ENCODE peak calls at places on chromosomes 2 and 18, in nine cellular contexts. Z is thoracic aorta, R is neural progenitor cell, T is left lung, L is esophagus muscularis mucosa, F is skeletal muscle cell, C is heart right ventricle, H is H7, J is brain microvascular endothelial cell. Y is an unnamed sample.

GRCh38 chr2:174840436-174840835 is 76.2 kb upstream of the CHRNA1 start:
- DNase-seq in Z (no peak), R (no peak), T (no peak), L (no peak), F (peak), C (no peak), H (no peak), J (peak), Y (no peak)

GRCh38 chr2:240395896-240396622 is 39.4 kb upstream of the GPC1 start:
- DNase-seq in Z (no peak), R (no peak), T (no peak), L (no peak), F (no peak), C (no peak), H (no peak), J (no peak), Y (no peak)

GRCh38 chr2:201971516-201972228 is 62.0 kb upstream of the FZD7 start:
- DNase-seq in Z (no peak), R (no peak), T (no peak), L (no peak), F (peak), C (no peak), H (no peak), J (no peak), Y (no peak)

GRCh38 chr2:73920577-73921545 is 5.8 kb upstream of the DGUOK start:
- DNase-seq in Z (no peak), R (peak), T (no peak), L (no peak), F (no peak), C (no peak), H (peak), J (no peak), Y (no peak)

GRCh38 chr2:102301867-102302362 is 9.4 kb upstream of the IL1RL1 start:
- DNase-seq in Z (no peak), R (peak), T (no peak), L (no peak), F (no peak), C (peak), H (peak), J (no peak), Y (no peak)

GRCh38 chr2:69305712-69306611 is 81.1 kb downstream of the GFPT1 start:
- DNase-seq in Z (no peak), R (peak), T (no peak), L (no peak), F (no peak), C (peak), H (peak), J (no peak), Y (no peak)

GRCh38 chr2:118371500-118371899 is 283.2 kb downstream of the INSIG2 start:
- DNase-seq in Z (no peak), R (peak), T (no peak), L (no peak), F (no peak), C (no peak), H (peak), J (peak), Y (no peak)

GRCh38 chr2:55142518-55142917 is 89.6 kb downstream of the CLHC1 start:
- DNase-seq in Z (no peak), R (no peak), T (no peak), L (no peak), F (no peak), C (no peak), H (no peak), J (no peak), Y (no peak)

GRCh38 chr18:54880706-54881105 is 52.4 kb downstream of the RAB27B start:
- DNase-seq in Z (no peak), R (no peak), T (no peak), L (no peak), F (peak), C (no peak), H (no peak), J (peak), Y (no peak)

GRCh38 chr2:189629553-189630453 is 31.5 kb upstream of the ASNSD1 start:
- DNase-seq in Z (no peak), R (no peak), T (no peak), L (no peak), F (no peak), C (no peak), H (no peak), J (no peak), Y (no peak)

GRCh38 chr2:189685540-189686229 is 11.2 kb downstream of the ANKAR start:
- DNase-seq in Z (no peak), R (no peak), T (no peak), L (no peak), F (peak), C (no peak), H (peak), J (peak), Y (no peak)

GRCh38 chr2:160075171-160075570 is 12.8 kb upstream of the PLA2R1 start:
- DNase-seq in Z (peak), R (no peak), T (no peak), L (no peak), F (peak), C (no peak), H (no peak), J (peak), Y (peak)

GRCh38 chr2:216083464-216084279 is 2.0 kb downstream of the TMEM169 start:
- DNase-seq in Z (no peak), R (peak), T (no peak), L (no peak), F (peak), C (no peak), H (peak), J (peak), Y (no peak)

GRCh38 chr18:8167036-8167435 is 442.2 kb upstream of the RAB12 start:
- DNase-seq in Z (no peak), R (no peak), T (no peak), L (no peak), F (no peak), C (no peak), H (no peak), J (no peak), Y (no peak)

GRCh38 chr2:3035385-3036050 is 342.1 kb downstream of the EIPR1 start:
- DNase-seq in Z (no peak), R (no peak), T (no peak), L (peak), F (no peak), C (no peak), H (peak), J (no peak), Y (no peak)

GRCh38 chr2:238290715-238291549 is 2.5 kb upstream of the PER2 start:
- DNase-seq in Z (no peak), R (no peak), T (no peak), L (no peak), F (no peak), C (no peak), H (no peak), J (no peak), Y (no peak)

GRCh38 chr2:109380502-109381326 is 233.1 kb downstream of the SEPTIN10 start:
- DNase-seq in Z (no peak), R (no peak), T (peak), L (no peak), F (peak), C (no peak), H (peak), J (no peak), Y (no peak)

GRCh38 chr2:64463784-64464183 is 9.8 kb downstream of the LGALSL start:
- DNase-seq in Z (no peak), R (no peak), T (no peak), L (no peak), F (peak), C (no peak), H (no peak), J (peak), Y (no peak)

GRCh38 chr2:214014551-214015230 is 396.2 kb upstream of the VWC2L start:
- DNase-seq in Z (no peak), R (no peak), T (no peak), L (no peak), F (no peak), C (no peak), H (no peak), J (no peak), Y (no peak)

GRCh38 chr2:35973132-35973736 is 382.3 kb upstream of the CRIM1 start:
- DNase-seq in Z (no peak), R (peak), T (no peak), L (no peak), F (no peak), C (no peak), H (peak), J (peak), Y (no peak)

GRCh38 chr18:33579147-33579867 is 1.3 kb downstream of the ASXL3 start:
- DNase-seq in Z (no peak), R (peak), T (no peak), L (no peak), F (no peak), C (no peak), H (no peak), J (no peak), Y (no peak)

GRCh38 chr2:47119001-47119400 is 36.1 kb downstream of the STPG4 start:
- DNase-seq in Z (no peak), R (no peak), T (no peak), L (peak), F (peak), C (no peak), H (no peak), J (peak), Y (no peak)

GRCh38 chr2:207337234-207338219 is 171.8 kb upstream of the KLF7 start:
- DNase-seq in Z (no peak), R (no peak), T (no peak), L (no peak), F (no peak), C (no peak), H (no peak), J (peak), Y (no peak)

GRCh38 chr2:46029332-46029811 is 267.8 kb upstream of the EPAS1 start:
- DNase-seq in Z (no peak), R (peak), T (no peak), L (no peak), F (no peak), C (peak), H (peak), J (no peak), Y (no peak)

GRCh38 chr2:112529751-112530150 is 12.5 kb upstream of the POLR1B start:
- DNase-seq in Z (no peak), R (no peak), T (no peak), L (no peak), F (no peak), C (no peak), H (no peak), J (no peak), Y (no peak)

GRCh38 chr2:241796610-241797138 is 12.3 kb upstream of the NEU4 start:
- DNase-seq in Z (no peak), R (no peak), T (no peak), L (no peak), F (no peak), C (no peak), H (peak), J (no peak), Y (no peak)

GRCh38 chr2:46086578-46087070 is 210.6 kb upstream of the EPAS1 start:
- DNase-seq in Z (no peak), R (no peak), T (no peak), L (no peak), F (no peak), C (no peak), H (no peak), J (no peak), Y (no peak)

GRCh38 chr2:45241061-45241561 is 231.9 kb upstream of the SIX2 start:
- DNase-seq in Z (no peak), R (no peak), T (no peak), L (no peak), F (peak), C (no peak), H (no peak), J (peak), Y (no peak)

GRCh38 chr2:149470046-149470445 is 117.5 kb downstream of the MMADHC start:
- DNase-seq in Z (no peak), R (no peak), T (no peak), L (no peak), F (no peak), C (no peak), H (no peak), J (no peak), Y (no peak)

GRCh38 chr2:38889575-38889974 is at the start of gene ARHGEF33:
- DNase-seq in Z (no peak), R (no peak), T (no peak), L (no peak), F (no peak), C (no peak), H (no peak), J (no peak), Y (no peak)

GRCh38 chr2:149739880-149740265 is 152.3 kb upstream of the MMADHC start:
- DNase-seq in Z (no peak), R (no peak), T (no peak), L (no peak), F (no peak), C (no peak), H (no peak), J (no peak), Y (no peak)

GRCh38 chr18:2325308-2325849 is 245.9 kb downstream of the METTL4 start:
- DNase-seq in Z (no peak), R (no peak), T (no peak), L (no peak), F (no peak), C (no peak), H (no peak), J (peak), Y (no peak)

GRCh38 chr2:160157861-160158813 is 41.9 kb downstream of the ITGB6 start:
- DNase-seq in Z (no peak), R (peak), T (no peak), L (no peak), F (peak), C (no peak), H (no peak), J (peak), Y (no peak)

GRCh38 chr2:226873826-226874225 is 38.0 kb downstream of the RHBDD1 start:
- DNase-seq in Z (no peak), R (no peak), T (no peak), L (no peak), F (no peak), C (no peak), H (no peak), J (no peak), Y (no peak)

GRCh38 chr2:207394812-207395534 is 134.8 kb upstream of the CREB1 start:
- DNase-seq in Z (no peak), R (no peak), T (no peak), L (no peak), F (peak), C (peak), H (no peak), J (peak), Y (no peak)

DNA sequence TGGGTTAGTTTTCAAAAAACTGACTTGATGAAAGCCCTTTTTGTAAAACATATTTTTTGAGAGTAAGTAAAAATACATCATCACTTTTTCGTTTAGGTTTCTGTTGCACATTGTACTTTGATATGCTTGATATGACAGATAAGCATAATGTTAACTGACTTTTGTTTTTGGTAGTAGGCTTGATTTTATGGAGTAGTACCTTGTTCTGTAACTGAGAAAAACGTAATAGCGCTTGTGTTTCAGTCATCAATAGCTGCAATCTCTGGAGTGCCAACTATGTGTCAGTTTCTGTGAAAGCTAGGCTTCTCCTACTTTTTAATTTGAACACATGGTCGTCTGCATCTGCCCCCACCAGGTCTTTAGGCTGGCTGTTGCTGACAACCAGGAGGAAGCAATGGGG is 1.3 kb downstream of the LCLAT1 start:
- DNase-seq in Z (no peak), R (no peak), T (no peak), L (no peak), F (no peak), C (no peak), H (no peak), J (no peak), Y (no peak)
- H3K4me3 ChIP-seq in Z (peak), R (peak), T (peak), L (peak), F (no peak), C (peak), H (no peak), J (no peak), Y (peak)

DNA sequence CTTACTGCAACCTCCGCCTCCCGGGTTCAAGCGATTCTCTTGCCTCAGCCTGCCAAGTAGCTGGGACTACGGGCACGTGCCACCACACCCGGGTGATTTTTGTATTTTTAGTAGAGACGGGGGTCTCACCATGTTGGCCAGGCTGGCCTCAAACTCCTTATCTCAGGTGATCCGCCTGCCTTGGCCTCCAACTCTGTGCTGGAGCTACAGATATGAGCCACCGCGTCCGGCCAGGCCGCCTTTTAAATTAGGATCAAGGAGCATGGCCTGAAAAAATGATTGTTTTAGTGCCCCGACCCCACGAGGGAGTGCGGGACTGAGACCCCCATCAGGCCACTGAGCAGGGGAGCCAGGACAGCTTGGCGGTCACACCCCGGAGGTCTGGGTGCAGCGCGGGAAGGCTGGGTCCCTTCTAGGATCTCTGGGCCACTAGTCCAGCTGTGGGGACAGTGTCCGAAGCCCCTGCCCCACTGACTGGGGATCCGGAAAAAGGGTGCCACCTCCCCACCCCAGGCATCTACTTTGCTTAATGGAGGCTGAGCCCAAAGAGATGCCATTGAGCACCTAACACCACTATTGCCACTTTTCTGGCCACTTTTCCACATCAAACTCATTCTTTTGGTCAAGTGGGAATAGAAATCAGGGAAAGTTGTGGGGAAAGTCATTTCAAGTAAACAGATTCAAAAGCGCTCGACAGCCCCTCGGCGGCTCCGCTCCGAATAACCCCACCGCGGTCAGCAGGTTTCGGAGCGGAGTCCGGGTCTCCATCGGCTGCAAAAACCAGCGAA is 19.7 kb upstream of the DNMT3A start:
- DNase-seq in Z (no peak), R (no peak), T (no peak), L (no peak), F (no peak), C (no peak), H (peak), J (no peak), Y (no peak)
- H3K4me3 ChIP-seq in Z (peak), R (peak), T (peak), L (peak), F (peak), C (peak), H (no peak), J (peak), Y (peak)

GRCh38 chr2:212841426-212841825 is 302.8 kb upstream of the ERBB4 start:
- DNase-seq in Z (no peak), R (no peak), T (no peak), L (no peak), F (no peak), C (no peak), H (no peak), J (no peak), Y (no peak)
- H3K4me3 ChIP-seq in Z (no peak), R (no peak), T (no peak), L (no peak), F (no peak), C (no peak), H (no peak), J (no peak), Y (no peak)

DNA sequence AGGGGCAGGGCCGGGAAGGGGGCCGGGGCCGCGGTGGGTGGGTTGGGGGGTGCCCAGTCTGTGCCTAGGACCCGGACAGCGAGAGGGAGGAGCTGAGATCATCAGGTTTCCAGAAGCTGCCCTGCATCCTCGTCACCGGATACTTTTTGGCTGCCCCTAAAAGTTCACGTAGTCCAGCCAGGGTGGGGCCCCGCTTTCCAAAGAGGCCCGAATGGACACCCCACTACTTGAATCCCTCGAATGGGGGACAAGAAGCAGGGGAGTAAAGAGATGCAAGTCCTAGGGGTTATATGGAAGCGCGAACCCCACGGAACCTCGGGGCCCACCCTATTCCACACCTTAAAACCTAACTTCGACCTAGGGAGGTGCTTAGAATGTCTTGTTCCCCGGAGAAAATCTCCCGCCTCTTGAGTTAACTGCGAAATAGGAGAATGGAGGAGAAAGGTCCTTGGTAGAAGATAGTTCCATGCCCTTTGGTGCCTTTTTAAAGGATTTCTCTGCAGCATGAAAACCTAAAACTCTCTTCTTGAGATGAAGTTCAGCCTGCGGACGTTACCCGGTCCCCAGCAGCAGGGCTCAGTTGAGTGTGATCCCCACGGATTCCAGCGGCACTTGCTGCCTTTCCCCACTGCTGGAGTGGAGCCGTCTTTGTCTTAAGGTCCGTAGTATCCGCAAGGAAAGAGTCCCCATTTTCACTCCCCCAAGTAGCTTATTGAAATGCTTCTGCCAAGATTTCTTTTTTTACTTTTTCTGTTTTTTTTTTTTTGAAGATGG is 2.1 kb upstream of the RNF152 start:
- DNase-seq in Z (no peak), R (peak), T (no peak), L (peak), F (no peak), C (no peak), H (peak), J (no peak), Y (no peak)
- H3K4me3 ChIP-seq in Z (peak), R (peak), T (peak), L (peak), F (peak), C (peak), H (peak), J (peak), Y (peak)

GRCh38 chr18:67600781-67601180 is 84.3 kb upstream of the DSEL start:
- DNase-seq in Z (no peak), R (no peak), T (no peak), L (no peak), F (no peak), C (no peak), H (no peak), J (no peak), Y (no peak)

GRCh38 chr18:67596003-67596402 is 79.5 kb upstream of the DSEL start:
- DNase-seq in Z (no peak), R (no peak), T (no peak), L (no peak), F (no peak), C (no peak), H (no peak), J (no peak), Y (no peak)

GRCh38 chr18:67600181-67600631 is 83.7 kb upstream of the DSEL start:
- DNase-seq in Z (no peak), R (no peak), T (peak), L (no peak), F (peak), C (no peak), H (no peak), J (peak), Y (no peak)

GRCh38 chr18:67597759-67598158 is 81.2 kb upstream of the DSEL start:
- DNase-seq in Z (no peak), R (no peak), T (no peak), L (no peak), F (no peak), C (no peak), H (no peak), J (no peak), Y (no peak)

GRCh38 chr18:67599277-67599676 is 82.8 kb upstream of the DSEL start:
- DNase-seq in Z (no peak), R (no peak), T (no peak), L (no peak), F (peak), C (no peak), H (no peak), J (peak), Y (no peak)
- H3K4me3 ChIP-seq in Z (no peak), R (no peak), T (no peak), L (no peak), F (no peak), C (no peak), H (no peak), J (no peak), Y (no peak)

Y was measured in ascending aorta.